ENCODE peak calls at places on chromosomes 13 and 19, in nine cellular contexts. One of them, this sample, is unnamed.

GRCh38 chr19:38838208-38838985 is 6.8 kb upstream of the ECH1 start:
- DNase-seq in uterus: no peak
- DNase-seq in brain microvascular endothelial cell: no peak
- DNase-seq in hepatocyte: peak; percentile 85
- DNase-seq in astrocyte of the cerebellum: no peak
- DNase-seq in IMR-90: no peak
- DNase-seq in BJ: no peak
- DNase-seq in dorsolateral prefrontal cortex: no peak
- DNase-seq in OCI-LY7: no peak
- DNase-seq in this sample: peak; percentile 45

GRCh38 chr13:47334173-47334572 is 437.3 kb upstream of the HTR2A start:
- DNase-seq in BJ: peak; percentile 95
- DNase-seq in dorsolateral prefrontal cortex: peak; percentile 37
- DNase-seq in brain microvascular endothelial cell: peak; percentile 74
- DNase-seq in astrocyte of the cerebellum: peak; percentile 86
- DNase-seq in hepatocyte: no peak
- DNase-seq in uterus: peak; percentile 61
- DNase-seq in IMR-90: peak; percentile 93
- DNase-seq in OCI-LY7: no peak
- DNase-seq in this sample: no peak

GRCh38 chr19:1237754-1238372 is at the start of gene CBARP:
- DNase-seq in uterus: peak; percentile 44
- DNase-seq in OCI-LY7: no peak
- DNase-seq in astrocyte of the cerebellum: no peak
- DNase-seq in hepatocyte: peak; percentile 84
- DNase-seq in BJ: no peak
- DNase-seq in IMR-90: no peak
- DNase-seq in dorsolateral prefrontal cortex: no peak
- DNase-seq in brain microvascular endothelial cell: no peak
- DNase-seq in this sample: no peak

GRCh38 chr13:30019648-30020626 is 169.5 kb upstream of the UBL3 start:
- DNase-seq in brain microvascular endothelial cell: no peak
- DNase-seq in dorsolateral prefrontal cortex: no peak
- DNase-seq in hepatocyte: no peak
- DNase-seq in BJ: no peak
- DNase-seq in IMR-90: no peak
- DNase-seq in uterus: no peak
- DNase-seq in astrocyte of the cerebellum: no peak
- DNase-seq in OCI-LY7: no peak
- DNase-seq in this sample: no peak

GRCh38 chr13:111210488-111210887 is 95.4 kb downstream of the ARHGEF7 start:
- DNase-seq in OCI-LY7: no peak
- DNase-seq in BJ: peak; percentile 43
- DNase-seq in IMR-90: peak; percentile 91
- DNase-seq in dorsolateral prefrontal cortex: peak; percentile 72
- DNase-seq in uterus: no peak
- DNase-seq in hepatocyte: peak; percentile 51
- DNase-seq in brain microvascular endothelial cell: peak; percentile 88
- DNase-seq in astrocyte of the cerebellum: no peak
- DNase-seq in this sample: no peak

GRCh38 chr19:33448159-33448516 is 73.5 kb downstream of the PEPD start:
- DNase-seq in BJ: no peak
- DNase-seq in dorsolateral prefrontal cortex: peak; percentile 16
- DNase-seq in brain microvascular endothelial cell: no peak
- DNase-seq in astrocyte of the cerebellum: no peak
- DNase-seq in hepatocyte: no peak
- DNase-seq in IMR-90: no peak
- DNase-seq in OCI-LY7: no peak
- DNase-seq in uterus: no peak
- DNase-seq in this sample: no peak

GRCh38 chr19:28428644-28429348 is 784.2 kb downstream of the UQCRFS1 start:
- DNase-seq in dorsolateral prefrontal cortex: no peak
- DNase-seq in brain microvascular endothelial cell: no peak
- DNase-seq in hepatocyte: no peak
- DNase-seq in BJ: no peak
- DNase-seq in astrocyte of the cerebellum: no peak
- DNase-seq in uterus: no peak
- DNase-seq in OCI-LY7: no peak
- DNase-seq in IMR-90: no peak
- DNase-seq in this sample: no peak

GRCh38 chr13:34161829-34162544 is 344.0 kb downstream of the RFC3 start:
- DNase-seq in hepatocyte: peak; percentile 33
- DNase-seq in astrocyte of the cerebellum: peak; percentile 64
- DNase-seq in IMR-90: peak; percentile 80
- DNase-seq in uterus: no peak
- DNase-seq in brain microvascular endothelial cell: peak; percentile 42
- DNase-seq in dorsolateral prefrontal cortex: no peak
- DNase-seq in OCI-LY7: no peak
- DNase-seq in BJ: peak; percentile 82
- DNase-seq in this sample: no peak

GRCh38 chr13:51924756-51925544 is 63.2 kb downstream of the CCDC70 start:
- DNase-seq in astrocyte of the cerebellum: no peak
- DNase-seq in BJ: no peak
- DNase-seq in hepatocyte: no peak
- DNase-seq in uterus: no peak
- DNase-seq in dorsolateral prefrontal cortex: no peak
- DNase-seq in OCI-LY7: no peak
- DNase-seq in IMR-90: no peak
- DNase-seq in brain microvascular endothelial cell: no peak
- DNase-seq in this sample: no peak

GRCh38 chr13:51921790-51922740 is 60.3 kb downstream of the CCDC70 start:
- DNase-seq in astrocyte of the cerebellum: no peak
- DNase-seq in BJ: no peak
- DNase-seq in dorsolateral prefrontal cortex: no peak
- DNase-seq in brain microvascular endothelial cell: no peak
- DNase-seq in OCI-LY7: peak; percentile 61
- DNase-seq in uterus: no peak
- DNase-seq in hepatocyte: no peak
- DNase-seq in IMR-90: peak; percentile 12
- DNase-seq in this sample: no peak

GRCh38 chr13:51922771-51923480 is 61.2 kb downstream of the CCDC70 start:
- DNase-seq in hepatocyte: no peak
- DNase-seq in brain microvascular endothelial cell: no peak
- DNase-seq in dorsolateral prefrontal cortex: no peak
- DNase-seq in astrocyte of the cerebellum: no peak
- DNase-seq in IMR-90: no peak
- DNase-seq in OCI-LY7: peak; percentile 16
- DNase-seq in BJ: no peak
- DNase-seq in uterus: no peak
- DNase-seq in this sample: no peak

GRCh38 chr13:51925865-51926527 is 64.2 kb downstream of the CCDC70 start:
- DNase-seq in dorsolateral prefrontal cortex: no peak
- DNase-seq in brain microvascular endothelial cell: no peak
- DNase-seq in hepatocyte: no peak
- DNase-seq in BJ: no peak
- DNase-seq in astrocyte of the cerebellum: no peak
- DNase-seq in uterus: no peak
- DNase-seq in OCI-LY7: no peak
- DNase-seq in IMR-90: no peak
- DNase-seq in this sample: no peak

DNA sequence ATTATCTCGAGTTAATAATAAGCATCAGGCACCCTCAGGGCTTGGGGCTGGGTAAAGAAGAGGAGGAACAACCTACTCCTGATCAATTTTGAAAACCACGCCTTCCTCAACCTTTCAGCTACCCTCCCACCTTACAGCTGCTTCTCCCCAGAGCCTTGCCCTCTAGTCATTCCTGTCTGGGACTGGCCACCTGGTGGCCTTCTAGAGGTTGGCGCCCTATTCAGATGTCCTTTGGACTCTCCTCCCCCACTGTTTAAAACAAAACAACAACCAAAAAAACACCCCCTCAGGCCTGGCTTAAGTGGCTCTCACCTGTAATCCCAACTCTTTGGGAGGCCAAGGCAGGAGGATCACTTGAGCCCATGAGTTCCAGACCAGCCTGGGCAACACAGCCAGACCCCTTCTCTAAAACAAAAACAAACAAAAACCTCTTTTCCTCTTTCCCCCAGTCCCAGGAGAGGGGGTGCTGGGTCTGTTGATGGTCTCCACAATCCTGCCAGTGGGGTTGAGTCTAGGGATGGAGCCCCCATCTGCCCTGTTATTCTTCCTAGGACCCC is 62.3 kb downstream of the CCDC70 start:
- DNase-seq in brain microvascular endothelial cell: no peak
- DNase-seq in BJ: no peak
- DNase-seq in astrocyte of the cerebellum: no peak
- DNase-seq in IMR-90: no peak
- DNase-seq in hepatocyte: no peak
- DNase-seq in uterus: no peak
- DNase-seq in dorsolateral prefrontal cortex: no peak
- DNase-seq in OCI-LY7: no peak
- DNase-seq in this sample: no peak
- TF ChIP-seq CTCF in brain microvascular endothelial cell: peak; percentile 61
- TF ChIP-seq CTCF in BJ: peak; percentile 17
- TF ChIP-seq CTCF in astrocyte of the cerebellum: peak; percentile 41
- TF ChIP-seq CTCF in IMR-90: peak; percentile 15
- TF ChIP-seq CTCF in hepatocyte: no peak
- TF ChIP-seq CTCF in uterus: no peak
- TF ChIP-seq CTCF in dorsolateral prefrontal cortex: no peak
- TF ChIP-seq CTCF in OCI-LY7: no peak
- TF ChIP-seq CTCF in this sample: no peak

GRCh38 chr19:18878058-18878797 is 17.7 kb downstream of the CERS1 start:
- DNase-seq in uterus: no peak
- DNase-seq in BJ: no peak
- DNase-seq in IMR-90: no peak
- DNase-seq in astrocyte of the cerebellum: no peak
- DNase-seq in brain microvascular endothelial cell: no peak
- DNase-seq in OCI-LY7: no peak
- DNase-seq in dorsolateral prefrontal cortex: no peak
- DNase-seq in hepatocyte: no peak
- DNase-seq in this sample: no peak

GRCh38 chr19:18879579-18880373 is 16.2 kb downstream of the CERS1 start:
- DNase-seq in brain microvascular endothelial cell: no peak
- DNase-seq in OCI-LY7: peak; percentile 83
- DNase-seq in hepatocyte: no peak
- DNase-seq in astrocyte of the cerebellum: no peak
- DNase-seq in BJ: no peak
- DNase-seq in IMR-90: no peak
- DNase-seq in dorsolateral prefrontal cortex: no peak
- DNase-seq in uterus: no peak
- DNase-seq in this sample: no peak

GRCh38 chr19:18876865-18877264 is 19.1 kb downstream of the CERS1 start:
- DNase-seq in IMR-90: no peak
- DNase-seq in hepatocyte: no peak
- DNase-seq in astrocyte of the cerebellum: no peak
- DNase-seq in uterus: no peak
- DNase-seq in brain microvascular endothelial cell: no peak
- DNase-seq in dorsolateral prefrontal cortex: no peak
- DNase-seq in OCI-LY7: no peak
- DNase-seq in BJ: no peak
- DNase-seq in this sample: no peak

GRCh38 chr19:18878858-18879578 is 16.9 kb downstream of the CERS1 start:
- DNase-seq in IMR-90: no peak
- DNase-seq in BJ: no peak
- DNase-seq in hepatocyte: no peak
- DNase-seq in dorsolateral prefrontal cortex: no peak
- DNase-seq in OCI-LY7: no peak
- DNase-seq in brain microvascular endothelial cell: no peak
- DNase-seq in uterus: no peak
- DNase-seq in astrocyte of the cerebellum: no peak
- DNase-seq in this sample: no peak

DNA sequence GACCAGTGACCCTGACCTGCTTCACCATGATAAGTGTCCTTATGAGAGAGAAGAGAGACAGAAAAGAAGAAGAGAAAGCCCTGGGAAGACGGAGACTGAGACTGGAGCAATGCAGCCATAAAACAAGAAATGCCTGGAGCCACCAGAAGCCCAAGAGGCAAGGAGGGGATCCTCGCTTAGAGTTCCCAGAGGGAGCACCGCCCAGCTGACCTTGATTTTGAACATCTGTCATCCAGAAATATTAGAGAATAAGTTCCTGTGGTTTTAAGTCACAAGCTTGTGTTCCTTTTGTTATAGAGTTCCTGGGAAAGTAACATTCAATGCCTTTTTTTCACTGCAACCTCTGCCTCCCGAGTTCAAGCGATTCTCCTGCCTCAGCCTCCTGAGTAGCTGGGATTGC is 20.2 kb downstream of the CERS1 start:
- DNase-seq in dorsolateral prefrontal cortex: no peak
- DNase-seq in brain microvascular endothelial cell: no peak
- DNase-seq in hepatocyte: no peak
- DNase-seq in BJ: peak; percentile 74
- DNase-seq in IMR-90: peak; percentile 36
- DNase-seq in OCI-LY7: no peak
- DNase-seq in uterus: no peak
- DNase-seq in astrocyte of the cerebellum: no peak
- DNase-seq in this sample: no peak
- TF ChIP-seq CTCF in dorsolateral prefrontal cortex: no peak
- TF ChIP-seq CTCF in brain microvascular endothelial cell: no peak
- TF ChIP-seq CTCF in hepatocyte: no peak
- TF ChIP-seq CTCF in BJ: no peak
- TF ChIP-seq CTCF in IMR-90: no peak
- TF ChIP-seq CTCF in OCI-LY7: no peak
- TF ChIP-seq CTCF in uterus: no peak
- TF ChIP-seq CTCF in astrocyte of the cerebellum: no peak
- TF ChIP-seq CTCF in this sample: no peak

GRCh38 chr19:10420444-10421239 is at the start of gene PDE4A:
- DNase-seq in BJ: no peak
- DNase-seq in OCI-LY7: peak; percentile 89
- DNase-seq in dorsolateral prefrontal cortex: no peak
- DNase-seq in IMR-90: no peak
- DNase-seq in hepatocyte: peak; percentile 45
- DNase-seq in astrocyte of the cerebellum: no peak
- DNase-seq in uterus: no peak
- DNase-seq in brain microvascular endothelial cell: no peak
- DNase-seq in this sample: peak; percentile 49
- TF ChIP-seq CTCF in BJ: peak; percentile 52
- TF ChIP-seq CTCF in OCI-LY7: peak; percentile 79
- TF ChIP-seq CTCF in dorsolateral prefrontal cortex: no peak
- TF ChIP-seq CTCF in IMR-90: peak; percentile 47
- TF ChIP-seq CTCF in hepatocyte: peak; percentile 42
- TF ChIP-seq CTCF in astrocyte of the cerebellum: no peak
- TF ChIP-seq CTCF in uterus: no peak
- TF ChIP-seq CTCF in brain microvascular endothelial cell: peak; percentile 64
- TF ChIP-seq CTCF in this sample: no peak

DNA sequence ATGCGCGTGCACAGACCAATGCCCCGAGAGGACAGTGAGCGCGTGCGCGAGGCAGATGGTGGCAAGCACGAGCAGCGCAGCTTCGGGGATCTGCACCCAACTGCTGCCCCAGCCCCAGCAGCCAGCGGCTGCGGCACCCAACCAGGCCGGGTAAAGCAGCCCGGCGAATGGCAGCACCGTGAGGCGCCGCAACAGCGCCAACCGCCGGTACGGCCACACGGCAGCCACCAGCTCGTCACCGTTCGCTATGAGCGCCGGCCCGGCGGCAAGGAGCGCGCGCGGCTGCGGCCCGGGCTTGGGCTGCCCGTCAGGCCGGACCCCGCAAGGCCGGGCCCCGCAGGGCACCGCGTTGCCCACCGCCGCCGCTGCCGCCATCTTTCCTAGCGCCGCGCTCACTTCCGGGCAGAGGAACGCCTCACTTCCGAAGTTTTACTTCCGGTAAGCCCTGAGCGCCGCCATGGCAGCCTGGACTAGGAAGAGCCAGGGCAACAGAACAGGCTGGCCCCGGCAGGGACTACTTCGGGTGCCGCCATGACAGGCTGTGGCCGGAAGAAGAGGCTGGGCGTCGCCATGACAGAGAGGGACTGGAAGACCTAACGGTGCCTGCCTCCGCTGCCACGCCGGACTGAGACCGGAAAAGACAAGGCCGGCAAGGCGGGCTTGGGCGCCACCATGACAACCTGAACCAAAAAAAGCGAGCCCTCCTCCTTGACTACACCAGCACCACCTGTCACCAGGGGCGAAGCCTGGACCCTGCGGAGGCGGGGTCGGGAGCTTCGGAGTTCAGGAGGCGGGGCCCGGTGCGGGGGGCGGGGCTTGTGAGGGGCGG is at the start of gene ATP13A1:
- DNase-seq in astrocyte of the cerebellum: peak; percentile 93
- DNase-seq in dorsolateral prefrontal cortex: peak; percentile 98
- DNase-seq in BJ: peak; percentile 88
- DNase-seq in hepatocyte: peak; percentile 97
- DNase-seq in brain microvascular endothelial cell: peak; percentile 92
- DNase-seq in IMR-90: peak; percentile 97
- DNase-seq in uterus: peak; percentile 96
- DNase-seq in OCI-LY7: peak; percentile 98
- DNase-seq in this sample: peak; percentile 90
- TF ChIP-seq CTCF in astrocyte of the cerebellum: peak; percentile 9
- TF ChIP-seq CTCF in dorsolateral prefrontal cortex: no peak
- TF ChIP-seq CTCF in BJ: peak; percentile 23
- TF ChIP-seq CTCF in hepatocyte: no peak
- TF ChIP-seq CTCF in brain microvascular endothelial cell: peak; percentile 13
- TF ChIP-seq CTCF in IMR-90: no peak
- TF ChIP-seq CTCF in uterus: no peak
- TF ChIP-seq CTCF in OCI-LY7: peak; percentile 49
- TF ChIP-seq CTCF in this sample: no peak